ENCODE peak calls at places on chromosomes 2 and 18, in four cellular contexts. T, S, L and X are unnamed samples. For H3K4me1, the result is how much of the 10 kb centered on the place peaks cover.

GRCh38 chr2:178163911-178164310 is 30.4 kb upstream of the OSBPL6 start:
- DNase-seq in S (no peak), T (no peak), L (no peak), X (no peak)

GRCh38 chr2:240993446-240994160 is 4.8 kb upstream of the SNED1 start:
- DNase-seq in L (peak), T (no peak), S (no peak), X (peak)

GRCh38 chr2:237113026-237113810 is 27.5 kb downstream of the COPS8 start:
- DNase-seq in T (no peak), L (no peak), S (no peak), X (no peak)

GRCh38 chr18:10275506-10275905 is 178.9 kb upstream of the APCDD1 start:
- DNase-seq in S (no peak), L (no peak), T (no peak), X (no peak)

GRCh38 chr18:42112657-42113420 is 157.8 kb downstream of the PIK3C3 start:
- DNase-seq in T (no peak), L (no peak), S (no peak), X (no peak)

GRCh38 chr2:42238644-42239288 is 69.6 kb downstream of the EML4 start:
- DNase-seq in L (no peak), S (peak), T (peak), X (no peak)

GRCh38 chr2:208033701-208034502 is 8.6 kb upstream of the PLEKHM3 start:
- DNase-seq in L (no peak), T (peak), S (peak), X (no peak)

GRCh38 chr2:6492573-6492972 is 373.1 kb downstream of the CMPK2 start:
- DNase-seq in T (no peak), S (peak), L (no peak), X (no peak)

GRCh38 chr2:217467331-217467730 is 535.5 kb downstream of the TNS1 start:
- DNase-seq in S (no peak), L (no peak), T (no peak), X (no peak)

GRCh38 chr2:230666885-230667712 is 45.5 kb upstream of the CAB39 start:
- DNase-seq in S (no peak), T (no peak), L (no peak), X (peak)

GRCh38 chr2:16365391-16365790 is 300.2 kb downstream of the CYRIA start:
- DNase-seq in L (no peak), T (no peak), S (no peak), X (no peak)

GRCh38 chr18:73824684-73825083 is 322.9 kb downstream of the FBXO15 start:
- DNase-seq in L (no peak), T (no peak), S (no peak), X (no peak)

GRCh38 chr2:118103963-118104942 is 16.0 kb downstream of the INSIG2 start:
- DNase-seq in L (no peak), T (no peak), S (no peak), X (no peak)

GRCh38 chr2:239326831-239327535 is 73.8 kb downstream of the HDAC4 start:
- DNase-seq in L (peak), T (no peak), S (no peak), X (no peak)

GRCh38 chr18:59988098-59988706 is 88.4 kb downstream of the PMAIP1 start:
- DNase-seq in L (peak), S (peak), T (peak), X (no peak)

GRCh38 chr2:149595069-149595963 is 7.7 kb upstream of the MMADHC start:
- DNase-seq in L (no peak), S (no peak), T (no peak), X (no peak)

GRCh38 chr2:86519349-86519748 is 43.9 kb downstream of the CHMP3 start:
- DNase-seq in S (no peak), L (no peak), T (no peak), X (no peak)

GRCh38 chr2:107810734-107811133 is 16.0 kb upstream of the RGPD4 start:
- DNase-seq in S (no peak), T (peak), L (no peak), X (no peak)

GRCh38 chr18:76422838-76423237 is 72.2 kb downstream of the ZNF516 start:
- DNase-seq in T (no peak), S (no peak), L (no peak), X (no peak)

GRCh38 chr2:151907286-151907932 is 79.2 kb upstream of the ARL5A start:
- DNase-seq in T (no peak), L (no peak), S (no peak), X (no peak)

GRCh38 chr2:120677696-120678095 is 58.0 kb upstream of the GLI2 start:
- DNase-seq in T (no peak), S (no peak), L (no peak), X (no peak)

GRCh38 chr18:48308027-48308635 is 101.1 kb downstream of the ZBTB7C start:
- DNase-seq in L (no peak), T (no peak), S (peak), X (no peak)

GRCh38 chr2:126658316-126658909 is 2.5 kb downstream of the GYPC start:
- DNase-seq in T (no peak), S (no peak), L (no peak), X (no peak)

DNA sequence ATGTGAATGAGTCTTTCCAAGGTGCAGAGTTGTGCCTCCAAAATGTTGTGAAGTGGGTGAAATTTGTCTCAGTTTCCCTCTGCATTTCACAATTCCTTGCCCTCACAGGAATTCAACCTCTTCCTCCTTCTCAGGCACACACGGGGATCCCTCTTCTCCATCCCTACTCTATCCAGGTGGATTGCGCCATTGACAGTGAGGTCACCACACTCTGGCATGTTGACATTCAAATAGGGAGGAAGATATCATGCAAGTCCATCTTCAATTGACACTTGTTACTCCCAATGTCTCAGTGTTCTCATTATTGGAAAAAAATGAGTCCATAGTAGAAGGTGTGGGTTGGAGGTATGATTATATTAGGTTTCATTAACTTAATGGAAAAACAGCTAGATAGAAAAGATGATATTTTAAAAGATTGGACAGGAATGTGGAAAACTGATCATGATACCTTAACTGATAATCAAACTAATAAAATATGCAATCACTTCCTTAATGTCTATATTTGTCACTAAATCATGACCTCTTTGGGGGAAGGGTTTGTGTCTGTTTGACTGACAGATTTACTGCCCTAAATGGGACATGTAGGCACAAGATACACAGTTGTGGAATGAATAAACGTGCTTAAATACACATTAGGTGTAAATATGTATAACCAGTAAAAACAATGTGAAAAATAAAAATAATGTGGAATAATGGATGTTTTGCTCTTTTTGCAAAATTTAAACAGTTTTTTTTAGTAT is 213.8 kb upstream of the SLC8A1 start:
- DNase-seq in S (no peak), L (no peak), T (no peak), X (no peak)
- H3K27ac ChIP-seq in S (no peak), L (no peak), T (no peak), X (no peak)

GRCh38 chr2:130336877-130337734 is 5.6 kb upstream of the IMP4 start:
- DNase-seq in T (peak), L (peak), S (peak), X (peak)
- H3K4me3 ChIP-seq in T (peak), L (no peak), S (peak), X (peak)

DNA sequence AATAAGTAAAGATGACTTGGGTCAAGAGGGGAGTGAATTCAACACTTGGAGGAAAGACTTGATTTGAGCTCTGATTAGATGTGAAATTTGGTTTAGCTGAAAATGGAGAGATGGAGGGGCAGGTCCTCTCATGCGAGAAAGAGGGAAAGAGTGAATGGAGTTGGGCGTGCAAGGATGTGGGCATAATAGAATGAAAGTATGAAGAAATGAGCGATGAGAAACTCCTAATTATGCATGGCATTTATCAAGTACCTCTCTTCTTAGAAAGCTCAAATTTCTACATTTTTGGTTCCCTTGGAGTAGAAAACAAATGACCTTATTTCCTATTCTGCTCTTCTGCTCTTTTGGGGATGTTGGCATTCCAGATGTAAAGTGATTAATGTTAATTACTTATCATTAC is 161.5 kb downstream of the PHLPP1 start:
- DNase-seq in T (peak), S (no peak), L (no peak), X (no peak)
- H3K4me1 ChIP-seq in T (half or more), S (under half), L (under half), X (under half)

DNA sequence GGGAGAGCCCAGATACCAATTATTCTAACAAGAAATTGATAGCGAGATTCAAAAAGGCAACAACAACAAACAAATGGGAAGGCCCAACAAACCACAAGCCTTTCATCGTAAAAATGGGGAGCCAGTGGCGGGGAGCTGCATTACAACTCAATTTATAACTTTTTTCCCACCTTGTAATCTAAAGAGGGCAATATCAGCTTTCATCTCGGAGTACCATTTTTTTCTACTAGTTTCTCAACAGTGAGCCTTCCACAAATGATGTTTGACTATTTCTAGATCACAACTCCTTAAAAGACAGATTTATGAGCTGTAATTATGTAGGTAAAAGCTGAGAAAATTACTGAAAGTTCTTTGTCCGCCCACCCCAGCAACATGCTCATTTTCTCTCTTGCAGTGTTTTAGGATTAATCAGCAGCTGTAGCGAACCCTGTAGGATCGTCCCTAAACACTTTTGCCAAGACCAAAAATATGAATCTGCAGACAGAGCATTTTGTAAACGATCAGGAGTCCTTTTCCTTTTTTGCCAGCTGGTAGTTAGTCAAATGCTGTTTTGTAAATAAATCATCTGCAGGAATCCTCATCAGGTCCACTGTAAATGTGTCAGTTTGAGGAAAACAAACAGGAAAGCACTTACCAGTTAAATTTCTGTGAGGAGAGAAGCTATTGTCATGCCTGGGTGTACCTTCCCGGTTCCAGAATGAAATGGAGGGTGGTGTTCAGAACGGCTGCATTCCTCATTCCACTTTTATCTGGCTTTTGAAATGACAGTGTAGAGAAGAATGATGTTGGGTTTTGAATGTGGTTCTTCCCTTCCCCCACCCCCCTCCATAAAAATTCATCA is 53.2 kb downstream of the EEF1B2 start:
- DNase-seq in L (no peak), T (peak), S (no peak), X (no peak)
- H3K27ac ChIP-seq in L (no peak), T (peak), S (no peak), X (no peak)

DNA sequence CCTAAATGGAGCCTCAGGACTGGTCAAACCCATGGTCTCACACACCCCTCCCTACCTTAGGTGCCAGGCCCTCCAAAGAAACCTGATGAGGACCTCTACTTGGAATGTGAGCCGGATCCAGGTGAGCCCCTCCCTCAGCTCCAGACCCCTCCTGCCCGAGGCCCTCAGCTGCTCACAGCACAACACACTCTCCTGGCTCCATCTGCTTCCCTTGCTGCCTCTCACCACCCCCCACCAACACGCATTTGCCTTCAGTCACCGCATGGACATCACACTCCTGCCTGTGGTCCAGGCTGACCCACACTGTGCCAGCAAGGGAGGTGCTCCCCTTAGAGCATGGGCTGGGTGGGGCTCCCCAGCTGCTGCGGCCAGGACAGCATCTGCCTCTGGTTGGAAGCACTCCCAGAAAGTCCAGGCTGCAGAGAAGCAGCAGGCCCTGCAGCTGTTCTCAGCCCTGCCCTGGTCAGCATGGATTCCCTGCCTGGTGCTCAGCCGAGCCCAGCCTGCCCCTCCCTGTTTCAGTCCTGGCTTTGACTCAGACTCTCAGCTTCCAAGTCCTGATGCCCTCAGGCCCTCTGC is 15.1 kb downstream of the SH2D6 start:
- DNase-seq in T (peak), L (peak), S (peak), X (peak)
- H3K4me3 ChIP-seq in T (no peak), L (no peak), S (no peak), X (no peak)

GRCh38 chr18:13462686-13463085 is 244.1 kb downstream of the LDLRAD4 start:
- DNase-seq in L (no peak), T (no peak), S (no peak), X (no peak)

GRCh38 chr18:13461488-13461887 is 242.9 kb downstream of the LDLRAD4 start:
- DNase-seq in T (no peak), L (no peak), S (peak), X (no peak)

GRCh38 chr18:13463526-13463925 is 245.0 kb downstream of the LDLRAD4 start:
- DNase-seq in S (no peak), L (no peak), T (no peak), X (no peak)

GRCh38 chr18:13460946-13461345 is 242.4 kb downstream of the LDLRAD4 start:
- DNase-seq in T (no peak), S (peak), L (no peak), X (no peak)

GRCh38 chr18:13461936-13462335 is 243.4 kb downstream of the LDLRAD4 start:
- DNase-seq in T (no peak), L (no peak), S (peak), X (no peak)
- H3K4me1 ChIP-seq in T (under half), L (under half), S (under half), X (under half)